ENCODE peak calls at places on chromosomes 2 and 18, in four cellular contexts. I, U, M and L are unnamed samples.

GRCh38 chr2:186518291-186518690 is 32.2 kb downstream of the ZC3H15 start:
- DNase-seq in I (no peak), U (no peak), M (no peak), L (no peak)

GRCh38 chr2:42784204-42784880 is 8.0 kb downstream of the HAAO start:
- DNase-seq in I (no peak), U (no peak), M (no peak), L (no peak)

GRCh38 chr2:7356909-7357584 is 439.8 kb downstream of the RNF144A start:
- DNase-seq in I (no peak), U (no peak), M (no peak), L (no peak)

GRCh38 chr2:205800257-205800656 is 118.0 kb downstream of the NRP2 start:
- DNase-seq in I (peak; percentile 12), U (no peak), M (no peak), L (no peak)

GRCh38 chr18:59742325-59743111 is 45.3 kb upstream of the CCBE1 start:
- DNase-seq in I (peak; percentile 37), U (no peak), M (no peak), L (peak; percentile 39)

GRCh38 chr2:35081001-35081628 is 1274.5 kb upstream of the CRIM1 start:
- DNase-seq in I (peak; percentile 10), U (peak; percentile 36), M (no peak), L (no peak)

GRCh38 chr18:10689954-10690302 is 164.1 kb downstream of the NAPG start:
- DNase-seq in I (no peak), U (no peak), M (no peak), L (no peak)

GRCh38 chr2:67057901-67058703 is 339.0 kb upstream of the ETAA1 start:
- DNase-seq in I (peak; percentile 55), U (no peak), M (no peak), L (peak; percentile 69)

GRCh38 chr2:228653884-228654283 is 472.4 kb upstream of the SPHKAP start:
- DNase-seq in I (no peak), U (no peak), M (no peak), L (no peak)

GRCh38 chr2:229486673-229487072 is 215.6 kb upstream of the PID1 start:
- DNase-seq in I (no peak), U (no peak), M (no peak), L (no peak)